ENCODE peak calls at places on chromosomes 11 and 22, in four cellular contexts. U is HS-5; J is activated CD4-positive, CD25-positive, alpha-beta regulatory T cell; I is NCI-H2171 treated with DMSO at 0.1 percent for 48 hours. A is an unnamed sample.

GRCh38 chr11:109971184-109971523 is 122.0 kb upstream of the ZC3H12C start:
- DNase-seq in U (peak; percentile 24), J (no peak), I (peak; percentile 70), A (no peak)

GRCh38 chr11:3126207-3126865 is 38.8 kb downstream of the OSBPL5 start:
- DNase-seq in J (no peak), U (no peak), I (no peak), A (peak; percentile 68)

GRCh38 chr22:23401910-23402274 is 178.2 kb downstream of the IGLL1 start:
- DNase-seq in U (no peak), J (no peak), I (no peak), A (peak; percentile 51)

GRCh38 chr11:65565624-65566453 is 4.4 kb upstream of the ZNRD2 start:
- DNase-seq in I (no peak), J (no peak), U (no peak), A (no peak)

GRCh38 chr11:36672815-36673450 is 74.9 kb upstream of the RAG2 start:
- DNase-seq in J (no peak), U (peak; percentile 16), I (peak; percentile 35), A (no peak)

GRCh38 chr11:120400564-120401364 is 64.6 kb downstream of the ARHGEF12 start:
- DNase-seq in J (no peak), I (no peak), U (peak; percentile 94), A (peak; percentile 37)

GRCh38 chr11:78056093-78056492 is 7.6 kb upstream of the THRSP start:
- DNase-seq in J (no peak), I (no peak), U (no peak), A (no peak)

GRCh38 chr11:100671471-100671870 is 15.6 kb upstream of the ARHGAP42 start:
- DNase-seq in U (no peak), J (no peak), I (no peak), A (no peak)

GRCh38 chr11:88188251-88189030 is 13.2 kb upstream of the RAB38 start:
- DNase-seq in J (no peak), I (no peak), U (no peak), A (no peak)

GRCh38 chr22:29762263-29762662 is 4.5 kb downstream of the ZMAT5 start:
- DNase-seq in I (peak; percentile 90), J (no peak), U (no peak), A (no peak)

GRCh38 chr11:101010899-101011298 is 118.7 kb downstream of the PGR start:
- DNase-seq in J (no peak), U (peak; percentile 53), I (no peak), A (no peak)